ENCODE peak calls at places on chromosomes 6 and 20, in five cellular contexts. C is C1 segment of cervical spinal cord, Z is NCI-H2081, H is hepatocyte, W is ACHN. R is an unnamed sample.

GRCh38 chr20:32626859-32627636 is 41.9 kb upstream of the NOL4L start:
- DNase-seq in H (no peak), Z (peak), W (no peak), C (peak), R (no peak)

GRCh38 chr6:139533573-139534471 is 159.4 kb upstream of the CITED2 start:
- DNase-seq in Z (no peak), C (no peak), W (peak), H (peak), R (no peak)

GRCh38 chr6:125503181-125503580 is 201.4 kb upstream of the HDDC2 start:
- DNase-seq in W (no peak), C (no peak), Z (no peak), H (no peak), R (no peak)

GRCh38 chr20:20463933-20464374 is 96.0 kb downstream of the INSM1 start:
- DNase-seq in C (peak), W (no peak), H (no peak), Z (peak), R (no peak)

GRCh38 chr6:4348462-4349112 is 213.2 kb upstream of the ECI2 start:
- DNase-seq in W (no peak), C (no peak), Z (no peak), H (no peak), R (no peak)

GRCh38 chr20:57188576-57189079 is 77.8 kb downstream of the BMP7 start:
- DNase-seq in H (no peak), C (no peak), Z (no peak), W (no peak), R (no peak)

GRCh38 chr20:50009521-50010454 is 27.0 kb downstream of the SNAI1 start:
- DNase-seq in Z (no peak), C (no peak), W (no peak), H (no peak), R (no peak)

GRCh38 chr6:79028641-79029314 is 49.3 kb downstream of the PHIP start:
- DNase-seq in H (no peak), W (no peak), C (no peak), Z (no peak), R (no peak)

GRCh38 chr20:58675146-58675584 is 17.4 kb upstream of the NPEPL1 start:
- DNase-seq in W (no peak), C (no peak), Z (no peak), H (no peak), R (no peak)

GRCh38 chr20:43977252-43977651 is 62.6 kb downstream of the TOX2 start:
- DNase-seq in H (no peak), Z (no peak), W (no peak), C (no peak), R (no peak)

GRCh38 chr6:27290065-27290849 is 21.8 kb downstream of the POM121L2 start:
- DNase-seq in C (no peak), W (no peak), Z (no peak), H (peak), R (no peak)

GRCh38 chr6:125584468-125584939 is 164.9 kb upstream of the HEY2 start:
- DNase-seq in W (no peak), H (peak), Z (no peak), C (peak), R (no peak)

GRCh38 chr6:22432060-22432459 is 135.2 kb upstream of the PRL start:
- DNase-seq in Z (no peak), C (no peak), W (no peak), H (no peak), R (no peak)

GRCh38 chr20:61663521-61664425 is 401.9 kb downstream of the TAF4 start:
- DNase-seq in H (no peak), W (no peak), C (no peak), Z (no peak), R (no peak)

GRCh38 chr6:33755070-33755869 is 8.6 kb upstream of the IP6K3 start:
- DNase-seq in W (peak), C (no peak), Z (no peak), H (no peak), R (no peak)

GRCh38 chr6:117545161-117545595 is 57.1 kb downstream of the GOPC start:
- DNase-seq in Z (no peak), H (peak), W (no peak), C (no peak), R (no peak)

GRCh38 chr6:161370882-161371281 is 97.0 kb upstream of the AGPAT4 start:
- DNase-seq in W (peak), H (peak), C (peak), Z (peak), R (peak)